ENCODE peak calls at places on chromosome 18, in six cellular contexts. One of them, this sample, is unnamed.
A peak's percentile ranks its signal among the peaks of the same experiment; 100 is the strongest.

GRCh38 chr18:35127201-35127600 is 86.0 kb downstream of the MAPRE2 start:
- DNase-seq in IMR-90: peak; percentile 8
- DNase-seq in HCT116: no peak
- DNase-seq in vagina: no peak
- DNase-seq in A549: no peak
- DNase-seq in CD8-positive, alpha-beta T cell: no peak
- DNase-seq in this sample: no peak

GRCh38 chr18:62420513-62421209 is 95.6 kb downstream of the TNFRSF11A start:
- DNase-seq in HCT116: no peak
- DNase-seq in IMR-90: peak; percentile 65
- DNase-seq in A549: peak; percentile 69
- DNase-seq in vagina: no peak
- DNase-seq in CD8-positive, alpha-beta T cell: peak; percentile 70
- DNase-seq in this sample: no peak

GRCh38 chr18:50857694-50858093 is 21.2 kb upstream of the ME2 start:
- DNase-seq in vagina: no peak
- DNase-seq in A549: no peak
- DNase-seq in IMR-90: no peak
- DNase-seq in CD8-positive, alpha-beta T cell: no peak
- DNase-seq in HCT116: no peak
- DNase-seq in this sample: no peak

GRCh38 chr18:22387787-22388186 is 29.9 kb downstream of the CTAGE1 start:
- DNase-seq in HCT116: no peak
- DNase-seq in vagina: no peak
- DNase-seq in A549: no peak
- DNase-seq in CD8-positive, alpha-beta T cell: no peak
- DNase-seq in IMR-90: no peak
- DNase-seq in this sample: no peak

GRCh38 chr18:45084207-45084606 is 403.5 kb downstream of the SETBP1 start:
- DNase-seq in CD8-positive, alpha-beta T cell: no peak
- DNase-seq in IMR-90: no peak
- DNase-seq in HCT116: no peak
- DNase-seq in vagina: no peak
- DNase-seq in A549: no peak
- DNase-seq in this sample: no peak

GRCh38 chr18:54033087-54033486 is 191.4 kb downstream of the MBD2 start:
- DNase-seq in IMR-90: no peak
- DNase-seq in CD8-positive, alpha-beta T cell: no peak
- DNase-seq in HCT116: no peak
- DNase-seq in vagina: no peak
- DNase-seq in A549: no peak
- DNase-seq in this sample: no peak

GRCh38 chr18:25842665-25843064 is 247.7 kb downstream of the SS18 start:
- DNase-seq in IMR-90: no peak
- DNase-seq in vagina: no peak
- DNase-seq in CD8-positive, alpha-beta T cell: no peak
- DNase-seq in A549: no peak
- DNase-seq in HCT116: no peak
- DNase-seq in this sample: no peak

GRCh38 chr18:76351961-76352581 is 143.0 kb downstream of the ZNF516 start:
- DNase-seq in vagina: no peak
- DNase-seq in HCT116: no peak
- DNase-seq in A549: peak; percentile 15
- DNase-seq in IMR-90: peak; percentile 92
- DNase-seq in CD8-positive, alpha-beta T cell: no peak
- DNase-seq in this sample: no peak

GRCh38 chr18:63025251-63025710 is 294.3 kb downstream of the BCL2 start:
- DNase-seq in HCT116: no peak
- DNase-seq in vagina: no peak
- DNase-seq in CD8-positive, alpha-beta T cell: no peak
- DNase-seq in IMR-90: no peak
- DNase-seq in A549: no peak
- DNase-seq in this sample: no peak

GRCh38 chr18:12308386-12309100 is 502 bp downstream of the TUBB6 start:
- DNase-seq in vagina: no peak
- DNase-seq in HCT116: no peak
- DNase-seq in A549: peak; percentile 43
- DNase-seq in CD8-positive, alpha-beta T cell: no peak
- DNase-seq in IMR-90: peak; percentile 88
- DNase-seq in this sample: no peak

GRCh38 chr18:10928971-10929373 is 220.4 kb downstream of the PIEZO2 start:
- DNase-seq in vagina: no peak
- DNase-seq in A549: no peak
- DNase-seq in IMR-90: peak; percentile 97
- DNase-seq in HCT116: no peak
- DNase-seq in CD8-positive, alpha-beta T cell: no peak
- DNase-seq in this sample: no peak

GRCh38 chr18:38406625-38407024 is 841.0 kb upstream of the CELF4 start:
- DNase-seq in CD8-positive, alpha-beta T cell: no peak
- DNase-seq in vagina: no peak
- DNase-seq in HCT116: no peak
- DNase-seq in IMR-90: no peak
- DNase-seq in A549: no peak
- DNase-seq in this sample: no peak

GRCh38 chr18:28284132-28284531 is 107.2 kb upstream of the CDH2 start:
- DNase-seq in CD8-positive, alpha-beta T cell: no peak
- DNase-seq in A549: no peak
- DNase-seq in IMR-90: peak; percentile 86
- DNase-seq in vagina: no peak
- DNase-seq in HCT116: no peak
- DNase-seq in this sample: no peak

GRCh38 chr18:79927597-79928562 is 23.6 kb downstream of the SLC66A2 start:
- DNase-seq in A549: no peak
- DNase-seq in IMR-90: no peak
- DNase-seq in CD8-positive, alpha-beta T cell: peak; percentile 47
- DNase-seq in vagina: no peak
- DNase-seq in HCT116: no peak
- DNase-seq in this sample: no peak

GRCh38 chr18:34122724-34123334 is 101.9 kb downstream of the NOL4 start:
- DNase-seq in IMR-90: peak; percentile 53
- DNase-seq in CD8-positive, alpha-beta T cell: no peak
- DNase-seq in vagina: no peak
- DNase-seq in A549: peak; percentile 2
- DNase-seq in HCT116: peak; percentile 16
- DNase-seq in this sample: peak; percentile 45

GRCh38 chr18:77080283-77080682 is 52.3 kb downstream of the MBP start:
- DNase-seq in IMR-90: no peak
- DNase-seq in HCT116: no peak
- DNase-seq in vagina: no peak
- DNase-seq in A549: no peak
- DNase-seq in CD8-positive, alpha-beta T cell: no peak
- DNase-seq in this sample: no peak

GRCh38 chr18:52341617-52342381 is 1.8 kb downstream of the DCC start:
- DNase-seq in CD8-positive, alpha-beta T cell: no peak
- DNase-seq in HCT116: no peak
- DNase-seq in vagina: no peak
- DNase-seq in IMR-90: no peak
- DNase-seq in A549: no peak
- DNase-seq in this sample: no peak

GRCh38 chr18:70781860-70782453 is 493.1 kb downstream of the SOCS6 start:
- DNase-seq in IMR-90: peak; percentile 1
- DNase-seq in vagina: no peak
- DNase-seq in HCT116: peak; percentile 15
- DNase-seq in CD8-positive, alpha-beta T cell: peak; percentile 76
- DNase-seq in A549: peak; percentile 7
- DNase-seq in this sample: peak; percentile 22

GRCh38 chr18:45688834-45689233 is 35.1 kb upstream of the SLC14A1 start:
- DNase-seq in CD8-positive, alpha-beta T cell: peak; percentile 83
- DNase-seq in vagina: no peak
- DNase-seq in IMR-90: no peak
- DNase-seq in HCT116: no peak
- DNase-seq in A549: no peak
- DNase-seq in this sample: no peak

DNA sequence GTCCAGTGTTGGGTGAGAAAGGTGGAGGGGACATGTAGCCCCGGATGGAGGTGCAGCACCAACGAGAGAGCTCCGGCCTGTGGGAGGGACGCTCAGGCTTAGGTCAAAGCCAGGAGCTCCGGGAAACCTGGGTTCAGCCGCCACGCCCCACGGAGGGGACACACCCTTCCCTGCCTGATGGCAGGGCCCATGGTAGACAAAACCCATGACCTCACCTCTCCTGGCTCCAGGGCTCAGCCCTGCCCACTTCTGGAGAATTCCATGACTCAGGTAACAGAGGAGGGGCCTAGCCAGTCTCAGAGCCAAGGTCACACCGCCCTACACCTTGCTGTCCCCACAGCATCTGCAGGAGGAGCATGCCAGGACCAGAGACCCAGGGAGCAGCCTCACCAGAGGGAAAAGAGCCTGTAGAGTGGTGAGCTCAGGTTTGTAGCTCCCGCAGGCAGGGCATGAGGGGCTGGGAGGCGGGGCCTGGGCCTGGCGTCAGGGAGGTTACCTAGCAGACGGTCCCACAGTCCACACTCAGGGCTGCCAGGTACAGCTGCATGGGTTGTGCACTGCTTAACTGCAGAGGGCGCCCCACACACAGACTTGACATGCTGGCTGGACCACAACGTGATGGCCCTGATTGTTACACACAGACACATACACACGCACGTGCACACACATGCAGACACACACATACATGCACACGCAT is 70.8 kb upstream of the SMAD7 start:
- DNase-seq in CD8-positive, alpha-beta T cell: peak; percentile 55
- DNase-seq in HCT116: peak; percentile 83
- DNase-seq in vagina: no peak
- DNase-seq in A549: no peak
- DNase-seq in IMR-90: peak; percentile 33
- DNase-seq in this sample: no peak
- H3K27ac ChIP-seq in CD8-positive, alpha-beta T cell: no peak overlapping the region
- H3K27ac ChIP-seq in HCT116: peak overlapping the region; percentile 55
- H3K27ac ChIP-seq in vagina: peak overlapping the region; percentile 53
- H3K27ac ChIP-seq in A549: peak overlapping the region; percentile 92
- H3K27ac ChIP-seq in IMR-90: no peak overlapping the region
- H3K27ac ChIP-seq in this sample: no peak overlapping the region

GRCh38 chr18:417495-417894 is 83.0 kb downstream of the COLEC12 start:
- DNase-seq in HCT116: no peak
- DNase-seq in vagina: no peak
- DNase-seq in A549: no peak
- DNase-seq in IMR-90: no peak
- DNase-seq in CD8-positive, alpha-beta T cell: no peak
- DNase-seq in this sample: no peak

GRCh38 chr18:415047-415446 is 85.5 kb downstream of the COLEC12 start:
- DNase-seq in IMR-90: no peak
- DNase-seq in HCT116: no peak
- DNase-seq in A549: no peak
- DNase-seq in CD8-positive, alpha-beta T cell: no peak
- DNase-seq in vagina: no peak
- DNase-seq in this sample: no peak

GRCh38 chr18:416928-417327 is 83.6 kb downstream of the COLEC12 start:
- DNase-seq in A549: no peak
- DNase-seq in vagina: no peak
- DNase-seq in CD8-positive, alpha-beta T cell: no peak
- DNase-seq in HCT116: no peak
- DNase-seq in IMR-90: no peak
- DNase-seq in this sample: no peak

GRCh38 chr18:413263-413662 is 87.2 kb downstream of the COLEC12 start:
- DNase-seq in CD8-positive, alpha-beta T cell: no peak
- DNase-seq in IMR-90: peak; percentile 36
- DNase-seq in A549: no peak
- DNase-seq in HCT116: no peak
- DNase-seq in vagina: no peak
- DNase-seq in this sample: no peak

GRCh38 chr18:415627-416612 is 84.6 kb downstream of the COLEC12 start:
- DNase-seq in CD8-positive, alpha-beta T cell: no peak
- DNase-seq in A549: no peak
- DNase-seq in HCT116: no peak
- DNase-seq in vagina: no peak
- DNase-seq in IMR-90: peak; percentile 81
- DNase-seq in this sample: no peak
- H3K4me1 ChIP-seq in CD8-positive, alpha-beta T cell: no peaks in the 10 kb centered on the region
- H3K4me1 ChIP-seq in A549: peaks cover 9% of the 10 kb centered on the region
- H3K4me1 ChIP-seq in HCT116: no peaks in the 10 kb centered on the region
- H3K4me1 ChIP-seq in vagina: no peaks in the 10 kb centered on the region
- H3K4me1 ChIP-seq in IMR-90: peaks cover 10% of the 10 kb centered on the region
- H3K4me1 ChIP-seq in this sample: no peaks in the 10 kb centered on the region

DNA sequence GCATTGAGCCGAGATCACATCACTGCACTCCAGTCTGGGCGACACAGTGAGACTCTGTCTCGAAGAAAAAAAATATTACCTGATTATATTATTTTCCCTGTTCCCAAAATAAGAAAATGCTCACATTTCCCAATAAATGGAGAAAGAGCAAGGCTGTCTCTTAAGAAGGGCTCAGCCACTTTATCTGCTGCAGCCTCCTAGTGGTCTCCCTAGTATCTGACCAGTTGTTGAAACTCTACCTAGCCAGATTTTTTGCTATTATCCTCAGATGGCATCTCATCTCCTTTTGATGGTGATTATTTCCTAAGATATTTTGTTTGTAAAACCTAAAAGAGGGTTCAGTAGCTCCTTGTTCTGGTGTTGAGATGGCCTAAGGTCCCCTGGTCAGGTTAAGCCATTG is 114.3 kb downstream of the TPGS2 start:
- DNase-seq in A549: no peak
- DNase-seq in CD8-positive, alpha-beta T cell: no peak
- DNase-seq in IMR-90: no peak
- DNase-seq in HCT116: no peak
- DNase-seq in vagina: no peak
- DNase-seq in this sample: no peak
- TF ChIP-seq CTCF in A549: no peak
- TF ChIP-seq CTCF in CD8-positive, alpha-beta T cell: no peak
- TF ChIP-seq CTCF in IMR-90: peak; percentile 24
- TF ChIP-seq CTCF in HCT116: no peak
- TF ChIP-seq CTCF in vagina: no peak
- TF ChIP-seq CTCF in this sample: no peak

GRCh38 chr18:67731853-67732252 is 215.3 kb upstream of the DSEL start:
- DNase-seq in A549: no peak
- DNase-seq in CD8-positive, alpha-beta T cell: no peak
- DNase-seq in vagina: no peak
- DNase-seq in HCT116: no peak
- DNase-seq in IMR-90: peak; percentile 73
- DNase-seq in this sample: peak; percentile 52

GRCh38 chr18:67735506-67735905 is 219.0 kb upstream of the DSEL start:
- DNase-seq in CD8-positive, alpha-beta T cell: no peak
- DNase-seq in vagina: no peak
- DNase-seq in A549: no peak
- DNase-seq in IMR-90: no peak
- DNase-seq in HCT116: no peak
- DNase-seq in this sample: no peak

GRCh38 chr18:67728364-67728763 is 211.8 kb upstream of the DSEL start:
- DNase-seq in vagina: no peak
- DNase-seq in HCT116: no peak
- DNase-seq in CD8-positive, alpha-beta T cell: no peak
- DNase-seq in A549: no peak
- DNase-seq in IMR-90: no peak
- DNase-seq in this sample: no peak

GRCh38 chr18:67730884-67731283 is 214.4 kb upstream of the DSEL start:
- DNase-seq in A549: peak; percentile 1
- DNase-seq in IMR-90: peak; percentile 76
- DNase-seq in vagina: no peak
- DNase-seq in CD8-positive, alpha-beta T cell: no peak
- DNase-seq in HCT116: no peak
- DNase-seq in this sample: peak; percentile 67

DNA sequence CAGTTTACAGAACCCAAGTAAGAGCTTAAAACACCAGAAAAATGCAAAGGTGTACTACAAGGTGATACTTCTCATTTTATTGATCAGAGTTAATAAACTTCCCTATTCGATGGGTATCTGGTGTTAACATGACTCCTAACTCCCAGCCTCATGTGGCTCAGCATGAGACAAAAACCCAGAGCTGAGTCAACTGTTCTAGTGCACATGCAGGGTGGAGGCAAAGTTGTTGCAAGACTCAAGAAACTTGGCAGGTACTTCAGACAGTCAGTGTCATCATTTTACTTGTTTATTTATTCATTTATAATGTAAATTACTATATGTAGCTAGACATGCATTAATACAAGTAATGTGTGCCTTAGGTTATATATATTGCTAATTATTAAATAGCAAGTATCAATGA is 216.6 kb upstream of the DSEL start:
- DNase-seq in IMR-90: peak; percentile 79
- DNase-seq in A549: no peak
- DNase-seq in vagina: no peak
- DNase-seq in CD8-positive, alpha-beta T cell: no peak
- DNase-seq in HCT116: no peak
- DNase-seq in this sample: no peak
- H3K27ac ChIP-seq in IMR-90: no peak overlapping the region
- H3K27ac ChIP-seq in A549: no peak overlapping the region
- H3K27ac ChIP-seq in vagina: no peak overlapping the region
- H3K27ac ChIP-seq in CD8-positive, alpha-beta T cell: no peak overlapping the region
- H3K27ac ChIP-seq in HCT116: no peak overlapping the region
- H3K27ac ChIP-seq in this sample: no peak overlapping the region

This sample was measured in Panc1.